ENCODE peak calls at places on chromosomes 4 and X, in ten cellular contexts. Z is GM12891, L is K562, I is IMR-90, P is heart left ventricle, M is ovary, R is tibial nerve, B is transverse colon, X is NB4, F is stomach. H is an unnamed sample.

GRCh38 chrX:143781103-143781502 is 60.6 kb upstream of the SPANXN2 start:
- DNase-seq in L (no peak), I (no peak), Z (no peak), M (no peak), R (no peak), X (no peak), F (no peak), B (no peak), P (no peak), H (peak)

GRCh38 chr4:108336076-108336475 is 167.3 kb upstream of the LEF1 start:
- DNase-seq in I (no peak), Z (no peak), M (no peak), B (no peak), R (no peak), X (no peak), P (no peak), L (no peak), F (no peak), H (no peak)

GRCh38 chr4:917992-918391 is 14.1 kb downstream of the GAK start:
- DNase-seq in B (no peak), P (no peak), I (no peak), F (no peak), X (no peak), Z (no peak), M (no peak), R (no peak), L (no peak), H (no peak)

GRCh38 chr4:139988863-139989765 is 164.9 kb downstream of the MAML3 start:
- DNase-seq in R (no peak), Z (no peak), I (peak), P (no peak), M (peak), X (peak), L (no peak), F (peak), B (no peak), H (peak)

GRCh38 chr4:126955292-126956191 is 677.2 kb upstream of the INTU start:
- DNase-seq in I (no peak), L (peak), B (no peak), R (no peak), P (peak), F (no peak), Z (no peak), M (no peak), X (no peak), H (no peak)

GRCh38 chr4:148359769-148360168 is 82.4 kb downstream of the NR3C2 start:
- DNase-seq in I (no peak), Z (no peak), X (no peak), L (no peak), M (no peak), B (no peak), R (no peak), P (no peak), F (no peak), H (no peak)

GRCh38 chr4:97457253-97457652 is 686.0 kb downstream of the STPG2 start:
- DNase-seq in I (no peak), M (no peak), B (no peak), L (no peak), P (no peak), X (no peak), F (no peak), R (no peak), Z (no peak), H (no peak)

GRCh38 chr4:72446353-72447055 is 122.5 kb downstream of the ADAMTS3 start:
- DNase-seq in L (no peak), I (no peak), F (no peak), M (no peak), X (no peak), P (no peak), R (no peak), B (no peak), Z (no peak), H (no peak)

GRCh38 chrX:107571296-107571998 is 56.9 kb upstream of the PRPS1 start:
- DNase-seq in B (no peak), L (no peak), M (no peak), I (peak), P (no peak), R (no peak), Z (no peak), F (peak), X (no peak), H (peak)

GRCh38 chr4:140567722-140568121 is 1.0 kb downstream of the UCP1 start:
- DNase-seq in M (no peak), X (no peak), L (no peak), Z (no peak), B (no peak), I (no peak), R (no peak), P (no peak), F (no peak), H (no peak)

GRCh38 chrX:133544105-133544504 is 128.8 kb upstream of the GPC4 start:
- DNase-seq in R (no peak), F (no peak), M (no peak), B (no peak), Z (no peak), L (no peak), I (peak), P (no peak), X (no peak), H (no peak)

GRCh38 chrX:135327299-135327698 is 18.0 kb downstream of the ETDC start:
- DNase-seq in F (no peak), L (no peak), I (peak), P (no peak), R (no peak), M (no peak), B (no peak), X (no peak), Z (no peak), H (peak)

DNA sequence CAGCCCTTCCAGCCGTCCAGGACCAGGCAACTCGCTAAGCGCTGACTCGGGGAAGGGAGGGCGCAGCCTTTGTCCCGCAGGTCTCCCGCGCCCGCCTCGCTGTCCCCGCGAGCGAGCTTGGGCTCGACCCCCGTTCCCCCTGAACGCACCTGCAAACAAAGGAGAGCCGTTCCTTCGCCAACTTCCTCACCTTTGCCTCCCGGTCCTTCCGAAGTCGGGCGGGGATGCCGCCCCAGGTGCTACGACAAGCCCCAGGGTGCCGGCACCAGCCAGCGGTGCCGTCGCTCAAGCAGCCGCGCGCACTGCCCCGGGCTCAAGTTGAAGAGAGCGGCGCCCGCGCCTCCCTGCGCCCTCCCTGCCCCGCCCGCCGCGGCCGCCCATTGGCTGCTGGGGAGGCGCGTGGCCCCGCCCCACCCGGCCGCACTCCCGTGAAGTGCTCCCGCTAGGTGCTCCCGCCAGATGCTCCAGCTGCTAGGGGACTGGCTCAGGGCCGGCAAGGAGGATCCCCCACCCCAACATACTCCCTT is 107.1 kb downstream of the NSUN7 start:
- DNase-seq in R (peak), Z (peak), B (peak), F (peak), M (peak), L (peak), X (peak), I (peak), P (peak), H (no peak)
- TF ChIP-seq POLR2A in R (no peak), Z (no peak), B (no peak), F (no peak), M (no peak), L (no peak), X (no peak), I (no peak), P (no peak), H (no peak)

DNA sequence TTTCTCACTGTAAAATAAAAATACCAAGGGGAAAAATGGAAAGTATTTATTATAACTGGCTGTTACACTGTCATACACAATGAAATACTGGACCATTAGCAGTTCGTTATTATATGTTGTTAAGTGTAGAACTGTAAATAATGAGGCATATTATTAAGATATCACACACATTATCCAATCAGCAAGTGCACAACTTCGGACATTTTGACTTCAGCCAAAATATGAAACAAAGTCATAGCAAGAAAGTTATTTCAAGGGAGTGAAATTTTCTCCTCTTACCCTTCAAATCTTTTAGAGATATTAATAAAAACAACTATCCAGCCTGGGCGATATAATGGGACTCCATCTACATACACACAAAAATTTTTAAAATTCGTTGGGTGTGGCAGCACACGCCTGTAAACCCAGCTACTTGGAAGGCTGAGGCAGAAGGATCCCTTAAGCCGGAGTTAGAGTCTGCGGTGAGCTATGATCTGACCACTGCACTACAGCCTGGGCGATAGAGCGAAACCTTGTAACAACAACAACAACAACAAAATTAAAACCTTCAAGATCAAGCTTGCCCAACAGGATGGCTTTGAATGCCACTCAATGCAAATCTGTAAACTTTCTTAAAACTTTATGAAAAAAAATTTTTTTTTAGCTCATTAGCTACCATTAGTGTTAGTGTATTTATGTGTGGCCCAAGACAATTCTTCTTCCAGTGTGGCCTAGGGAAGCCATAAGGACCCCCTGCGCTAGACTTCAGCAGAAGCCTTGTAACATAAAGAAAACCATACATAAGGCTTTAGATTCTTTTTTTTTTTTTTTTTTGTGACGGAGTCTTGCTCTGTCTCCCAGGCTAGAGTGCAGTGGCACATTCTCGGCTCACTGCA is 1.3 kb upstream of the CISD2 start:
- DNase-seq in I (no peak), P (no peak), X (peak), F (no peak), L (no peak), M (no peak), B (no peak), Z (no peak), R (no peak), H (no peak)
- TF ChIP-seq POLR2A in I (no peak), P (no peak), X (no peak), F (no peak), L (no peak), M (no peak), B (no peak), Z (no peak), R (no peak), H (no peak)

DNA sequence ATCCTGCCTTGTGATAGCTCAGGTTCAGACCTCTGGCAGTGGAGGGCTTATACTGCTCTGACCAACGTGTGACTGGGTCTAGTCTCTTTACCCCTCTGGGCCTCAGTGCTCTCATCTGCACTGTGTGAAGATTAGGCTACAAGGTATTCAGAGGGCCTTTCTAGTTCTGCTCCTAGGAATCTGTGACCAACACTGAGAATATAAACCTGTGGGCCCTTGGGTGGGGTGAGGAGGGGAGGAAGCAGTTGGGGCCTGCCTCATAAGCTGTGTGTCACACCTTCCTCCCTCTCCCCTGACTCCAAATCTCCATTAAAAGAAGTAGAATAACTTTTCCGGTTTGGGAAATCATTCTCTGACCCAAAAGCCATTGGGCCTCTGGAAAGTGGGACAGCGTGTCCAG is 66.3 kb upstream of the MSN start:
- DNase-seq in F (no peak), M (no peak), R (no peak), Z (no peak), B (no peak), P (no peak), I (no peak), X (no peak), L (no peak), H (no peak)
- TF ChIP-seq POLR2A in F (no peak), M (no peak), R (no peak), Z (no peak), B (no peak), P (no peak), I (no peak), X (no peak), L (no peak), H (no peak)

GRCh38 chrX:39709364-39709763 is 388.4 kb downstream of the BCOR start:
- DNase-seq in M (no peak), I (no peak), B (no peak), L (no peak), R (no peak), P (no peak), X (no peak), F (no peak), Z (no peak), H (no peak)

GRCh38 chrX:39704590-39704989 is 393.2 kb downstream of the BCOR start:
- DNase-seq in I (no peak), R (no peak), X (no peak), L (no peak), P (no peak), B (no peak), Z (no peak), F (no peak), M (no peak), H (no peak)

GRCh38 chrX:39703307-39703706 is 394.5 kb downstream of the BCOR start:
- DNase-seq in X (no peak), R (no peak), B (no peak), Z (no peak), F (no peak), P (no peak), I (no peak), M (no peak), L (no peak), H (no peak)

GRCh38 chrX:39705299-39705698 is 392.5 kb downstream of the BCOR start:
- DNase-seq in Z (no peak), M (peak), L (peak), B (peak), X (peak), F (peak), P (peak), I (peak), R (peak), H (peak)
- TF ChIP-seq POLR2A in Z (no peak), M (no peak), L (no peak), B (no peak), X (no peak), F (no peak), P (no peak), I (no peak), R (no peak), H (no peak)

DNA sequence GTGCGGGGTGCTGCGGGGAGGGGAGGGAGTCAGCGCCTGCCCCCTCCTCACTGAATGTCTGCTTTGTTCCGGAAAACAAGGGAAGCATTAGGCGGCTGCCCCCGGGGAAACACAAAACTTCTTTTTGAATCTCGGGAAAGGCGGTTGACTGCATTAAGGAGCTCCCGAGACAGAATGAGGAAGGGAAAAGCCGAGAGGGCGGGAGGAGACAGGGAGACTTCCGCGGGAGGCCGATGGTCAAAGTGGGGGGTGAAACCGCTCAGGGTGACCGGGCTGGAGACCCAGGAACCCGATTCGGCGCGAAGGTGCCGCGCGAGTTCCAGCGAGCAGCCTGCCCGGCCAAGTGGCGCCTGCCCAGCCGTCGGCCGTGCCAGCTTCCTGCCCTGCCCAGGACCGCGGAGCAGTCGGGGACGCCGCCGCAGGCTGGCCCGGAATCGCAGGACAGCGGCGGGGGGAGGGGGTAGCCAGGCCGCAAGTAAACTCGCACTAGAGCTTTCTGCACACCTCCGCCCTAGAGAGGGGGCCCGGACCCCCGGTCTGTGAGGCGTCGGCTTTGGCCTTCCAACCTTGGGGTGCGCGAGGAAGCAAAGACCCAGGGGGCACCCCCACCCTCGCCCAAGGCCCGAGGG is 55.1 kb upstream of the BCOR start:
- DNase-seq in I (no peak), L (no peak), X (peak), F (peak), R (no peak), M (peak), B (peak), P (peak), Z (no peak), H (peak)
- TF ChIP-seq POLR2A in I (no peak), L (no peak), X (no peak), F (no peak), R (no peak), M (no peak), B (no peak), P (no peak), Z (no peak), H (peak)

GRCh38 chrX:1453390-1453783 is 678 bp upstream of the ASMTL start:
- DNase-seq in I (no peak), R (no peak), Z (no peak), L (no peak), P (no peak), X (no peak), B (no peak), F (no peak), M (no peak), H (peak)
- TF ChIP-seq POLR2A in I (no peak), R (no peak), Z (no peak), L (no peak), P (no peak), X (no peak), B (peak), F (no peak), M (peak), H (no peak)

DNA sequence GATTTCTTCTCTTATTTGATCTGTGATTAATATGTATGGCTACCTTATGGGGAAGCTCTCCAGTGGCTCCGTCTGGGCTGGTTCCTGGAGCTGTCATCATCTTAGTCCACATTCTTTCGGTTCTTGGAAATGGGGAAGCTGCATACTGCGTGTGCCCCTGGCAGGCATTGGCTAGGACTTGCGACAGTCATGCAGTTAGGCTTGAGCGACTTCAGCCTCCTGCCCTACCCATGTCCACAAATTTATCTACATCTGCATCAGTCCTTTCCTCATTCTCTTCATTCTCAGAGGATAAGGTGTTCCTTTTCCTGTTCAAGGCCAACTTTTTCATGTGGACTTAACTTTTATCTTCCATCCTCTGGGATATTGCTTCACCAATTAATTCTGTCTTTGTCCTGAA is 214.2 kb downstream of the RELL1 start:
- DNase-seq in F (peak), L (no peak), X (peak), M (no peak), R (no peak), B (peak), I (no peak), P (no peak), Z (no peak), H (no peak)
- TF ChIP-seq POLR2A in F (no peak), L (no peak), X (no peak), M (no peak), R (no peak), B (no peak), I (no peak), P (no peak), Z (no peak), H (no peak)

GRCh38 chr4:102217775-102218174 is 127.5 kb downstream of the SLC39A8 start:
- DNase-seq in I (no peak), X (no peak), B (no peak), Z (no peak), P (no peak), F (no peak), M (no peak), L (no peak), R (no peak), H (no peak)

GRCh38 chr4:102217345-102217744 is 127.9 kb downstream of the SLC39A8 start:
- DNase-seq in I (no peak), P (no peak), X (no peak), Z (no peak), B (no peak), M (no peak), L (no peak), F (no peak), R (no peak), H (no peak)

GRCh38 chr4:102213031-102213430 is 132.3 kb downstream of the SLC39A8 start:
- DNase-seq in P (no peak), I (no peak), B (no peak), L (no peak), F (no peak), Z (no peak), X (no peak), M (no peak), R (no peak), H (no peak)
- TF ChIP-seq POLR2A in P (no peak), I (no peak), B (no peak), L (no peak), F (no peak), Z (no peak), X (no peak), M (no peak), R (no peak), H (no peak)

H was measured in H54.